ENCODE peak calls at places on chromosomes 11 and 22, in nine cellular contexts. J is HS-27A, I is tibial artery, C is Ammon's horn, Y is HCT116, R is Calu3, X is astrocyte of the spinal cord, F is NCI-H226, Z is NCI-H1694 treated with DMSO at 0.1 percent for 48 hours. D is an unnamed sample.
A peak's percentile ranks its signal among the peaks of the same experiment; 100 is the strongest.

GRCh38 chr11:2451336-2451735 is 6.5 kb downstream of the KCNQ1 start:
- DNase-seq in Y (no peak), X (no peak), Z (no peak), F (no peak), C (no peak), I (peak; percentile 27), R (no peak), J (no peak), D (no peak)

GRCh38 chr11:122673706-122674105 is 18.2 kb downstream of the UBASH3B start:
- DNase-seq in F (no peak), R (no peak), C (no peak), X (no peak), Z (no peak), J (no peak), I (no peak), Y (no peak), D (no peak)

GRCh38 chr22:32255217-32255616 is at the start of gene SLC5A4:
- DNase-seq in I (no peak), Y (no peak), J (no peak), F (no peak), C (no peak), X (no peak), R (no peak), Z (no peak), D (no peak)

GRCh38 chr11:86138958-86139357 is 70.1 kb upstream of the PICALM start:
- DNase-seq in Y (no peak), I (no peak), J (no peak), Z (peak; percentile 5), F (peak; percentile 38), X (no peak), C (peak; percentile 56), R (no peak), D (no peak)

GRCh38 chr11:112793416-112793815 is 167.8 kb upstream of the NCAM1 start:
- DNase-seq in R (no peak), C (no peak), Y (no peak), X (no peak), I (no peak), F (no peak), J (no peak), Z (no peak), D (no peak)

GRCh38 chr11:110787680-110788079 is 75.4 kb upstream of the ARHGAP20 start:
- DNase-seq in Y (no peak), X (no peak), J (no peak), Z (no peak), R (no peak), I (no peak), C (no peak), F (no peak), D (no peak)

GRCh38 chr11:134223836-134224709 is at the start of the genes NCAPD3 and VPS26B:
- DNase-seq in I (peak; percentile 97), X (peak; percentile 97), C (peak; percentile 97), Y (peak; percentile 88), J (peak; percentile 33), Z (peak; percentile 64), F (peak; percentile 95), R (peak; percentile 94), D (peak; percentile 93)

GRCh38 chr11:10452211-10452767 is 2.8 kb upstream of the AMPD3 start:
- DNase-seq in Z (no peak), X (no peak), J (no peak), Y (no peak), F (peak; percentile 8), C (peak; percentile 86), I (no peak), R (no peak), D (peak; percentile 55)

GRCh38 chr11:10155793-10156490 is 138.1 kb downstream of the SBF2 start:
- DNase-seq in I (no peak), J (no peak), Z (no peak), R (peak; percentile 5), C (no peak), Y (peak; percentile 0), F (no peak), X (no peak), D (no peak)

GRCh38 chr11:111870887-111871692 is at the start of gene ALG9:
- DNase-seq in X (peak; percentile 85), Y (peak; percentile 73), R (peak; percentile 76), I (peak; percentile 89), C (peak; percentile 76), F (peak; percentile 66), J (peak; percentile 49), Z (peak; percentile 15), D (peak; percentile 74)

GRCh38 chr11:26079966-26080365 is 252.0 kb upstream of the ANO3 start:
- DNase-seq in F (no peak), Z (no peak), Y (no peak), I (no peak), C (no peak), X (no peak), J (no peak), R (no peak), D (no peak)

GRCh38 chr11:84289381-84289906 is 1003.3 kb upstream of the CCDC90B start:
- DNase-seq in I (no peak), Y (no peak), F (peak; percentile 32), C (no peak), R (no peak), J (no peak), X (peak; percentile 80), Z (no peak), D (peak; percentile 39)

GRCh38 chr22:19038728-19039447 is 83.3 kb downstream of the DGCR2 start:
- DNase-seq in X (no peak), Y (no peak), Z (no peak), R (no peak), I (peak; percentile 63), C (no peak), F (no peak), J (no peak), D (no peak)

GRCh38 chr11:17979770-17980371 is 33.0 kb downstream of the SERGEF start:
- DNase-seq in J (no peak), Z (peak; percentile 34), C (peak; percentile 53), X (no peak), R (peak; percentile 43), F (peak; percentile 2), Y (no peak), I (no peak), D (peak; percentile 72)